ENCODE peak calls at places on chromosomes 1 and 21, in eight cellular contexts. G, O, R, C, B, I, D and M are unnamed samples.
A peak's percentile ranks its signal among the peaks of the same experiment; 100 is the strongest.

GRCh38 chr21:42614811-42615342 is 38.5 kb upstream of the PDE9A start:
- DNase-seq in I (no peak), C (peak; percentile 56), G (peak; percentile 58), D (no peak), O (peak; percentile 67), R (no peak), B (no peak), M (no peak)

GRCh38 chr1:61606448-61607312 is 118.3 kb downstream of the TM2D1 start:
- DNase-seq in I (no peak), R (peak; percentile 53), B (peak; percentile 81), G (no peak), O (peak; percentile 51), C (no peak), D (no peak), M (peak; percentile 29)

GRCh38 chr1:222654849-222655248 is 37.0 kb downstream of the MIA3 start:
- DNase-seq in G (peak; percentile 92), I (no peak), D (no peak), C (no peak), R (no peak), B (no peak), O (peak; percentile 61), M (no peak)

GRCh38 chr1:156616463-156616862 is 2.8 kb upstream of the HAPLN2 start:
- DNase-seq in C (no peak), G (no peak), I (peak; percentile 30), O (no peak), D (peak; percentile 65), B (no peak), R (no peak), M (peak; percentile 75)

GRCh38 chr1:61674221-61674620 is 50.7 kb downstream of the TM2D1 start:
- DNase-seq in I (no peak), R (peak; percentile 9), B (no peak), C (no peak), D (no peak), G (no peak), O (no peak), M (no peak)

GRCh38 chr1:155962599-155963211 is 15.6 kb downstream of the ARHGEF2 start:
- DNase-seq in O (peak; percentile 67), C (no peak), B (no peak), I (no peak), D (no peak), G (no peak), R (no peak), M (no peak)

GRCh38 chr21:36470294-36470693 is 9.6 kb downstream of the CLDN14 start:
- DNase-seq in C (no peak), G (no peak), B (no peak), R (no peak), O (no peak), I (no peak), D (no peak), M (no peak)

GRCh38 chr21:34808569-34809204 is 139.9 kb downstream of the CLIC6 start:
- DNase-seq in C (peak; percentile 63), I (no peak), G (no peak), R (peak; percentile 77), O (no peak), B (no peak), D (no peak), M (no peak)

GRCh38 chr1:41776896-41777431 is 141.8 kb downstream of the HIVEP3 start:
- DNase-seq in D (peak; percentile 92), G (peak; percentile 21), C (no peak), I (no peak), O (peak; percentile 67), R (no peak), B (no peak), M (peak; percentile 88)

GRCh38 chr1:6141601-6142000 is 38.5 kb downstream of the CHD5 start:
- DNase-seq in O (no peak), B (no peak), C (peak; percentile 80), I (no peak), D (no peak), R (peak; percentile 35), G (peak; percentile 36), M (no peak)

GRCh38 chr1:51840182-51840581 is 38.3 kb downstream of the NRDC start:
- DNase-seq in R (no peak), O (no peak), C (no peak), G (no peak), I (no peak), D (no peak), B (no peak), M (no peak)

GRCh38 chr21:17501107-17502006 is 11.5 kb upstream of the CXADR start:
- DNase-seq in G (no peak), C (no peak), B (no peak), D (no peak), I (no peak), O (no peak), R (no peak), M (no peak)

GRCh38 chr1:85366391-85366790 is 90.0 kb upstream of the BCL10 start:
- DNase-seq in B (no peak), R (peak; percentile 97), G (no peak), D (no peak), O (no peak), C (no peak), I (no peak), M (no peak)

GRCh38 chr1:181344091-181344490 is 139.2 kb upstream of the CACNA1E start:
- DNase-seq in C (no peak), G (no peak), R (no peak), O (no peak), I (no peak), B (no peak), D (no peak), M (no peak)